ENCODE peak calls at places on chromosomes 2 and 18, in seven cellular contexts. One of them, this sample, is unnamed.

GRCh38 chr2:178828496-178828895 is 21.3 kb upstream of the TTN start:
- DNase-seq in right cardiac atrium: no peak
- DNase-seq in AG04450: no peak
- DNase-seq in effector memory CD4-positive, alpha-beta T cell: no peak
- DNase-seq in SK-N-SH: no peak
- DNase-seq in tibial artery: no peak
- DNase-seq in CD4-positive, CD25-positive, alpha-beta regulatory T cell: no peak
- DNase-seq in this sample: no peak

GRCh38 chr2:42914860-42915259 is 122.5 kb upstream of the HAAO start:
- DNase-seq in right cardiac atrium: no peak
- DNase-seq in AG04450: no peak
- DNase-seq in effector memory CD4-positive, alpha-beta T cell: no peak
- DNase-seq in SK-N-SH: no peak
- DNase-seq in tibial artery: no peak
- DNase-seq in CD4-positive, CD25-positive, alpha-beta regulatory T cell: no peak
- DNase-seq in this sample: no peak

GRCh38 chr2:135600915-135601314 is 69.6 kb downstream of the R3HDM1 start:
- DNase-seq in right cardiac atrium: no peak
- DNase-seq in AG04450: no peak
- DNase-seq in effector memory CD4-positive, alpha-beta T cell: no peak
- DNase-seq in SK-N-SH: no peak
- DNase-seq in tibial artery: no peak
- DNase-seq in CD4-positive, CD25-positive, alpha-beta regulatory T cell: peak
- DNase-seq in this sample: peak

GRCh38 chr2:3041841-3042600 is 335.6 kb downstream of the EIPR1 start:
- DNase-seq in right cardiac atrium: peak
- DNase-seq in AG04450: no peak
- DNase-seq in effector memory CD4-positive, alpha-beta T cell: no peak
- DNase-seq in SK-N-SH: peak
- DNase-seq in tibial artery: no peak
- DNase-seq in CD4-positive, CD25-positive, alpha-beta regulatory T cell: no peak
- DNase-seq in this sample: no peak

GRCh38 chr2:121297217-121297830 is 12.3 kb upstream of the TFCP2L1 start:
- DNase-seq in right cardiac atrium: no peak
- DNase-seq in AG04450: no peak
- DNase-seq in effector memory CD4-positive, alpha-beta T cell: no peak
- DNase-seq in SK-N-SH: peak
- DNase-seq in tibial artery: no peak
- DNase-seq in CD4-positive, CD25-positive, alpha-beta regulatory T cell: no peak
- DNase-seq in this sample: no peak

GRCh38 chr2:216188956-216189355 is 79.8 kb downstream of the XRCC5 start:
- DNase-seq in right cardiac atrium: no peak
- DNase-seq in AG04450: no peak
- DNase-seq in effector memory CD4-positive, alpha-beta T cell: no peak
- DNase-seq in SK-N-SH: no peak
- DNase-seq in tibial artery: no peak
- DNase-seq in CD4-positive, CD25-positive, alpha-beta regulatory T cell: no peak
- DNase-seq in this sample: no peak

GRCh38 chr2:51971136-51971535 is 939.2 kb upstream of the NRXN1 start:
- DNase-seq in right cardiac atrium: no peak
- DNase-seq in AG04450: no peak
- DNase-seq in effector memory CD4-positive, alpha-beta T cell: no peak
- DNase-seq in SK-N-SH: no peak
- DNase-seq in tibial artery: no peak
- DNase-seq in CD4-positive, CD25-positive, alpha-beta regulatory T cell: no peak
- DNase-seq in this sample: no peak

GRCh38 chr2:238927746-238928519 is 80.0 kb downstream of the TWIST2 start:
- DNase-seq in right cardiac atrium: no peak
- DNase-seq in AG04450: no peak
- DNase-seq in effector memory CD4-positive, alpha-beta T cell: no peak
- DNase-seq in SK-N-SH: no peak
- DNase-seq in tibial artery: peak
- DNase-seq in CD4-positive, CD25-positive, alpha-beta regulatory T cell: no peak
- DNase-seq in this sample: no peak

GRCh38 chr18:13379930-13380665 is 161.5 kb downstream of the LDLRAD4 start:
- DNase-seq in right cardiac atrium: no peak
- DNase-seq in AG04450: no peak
- DNase-seq in effector memory CD4-positive, alpha-beta T cell: no peak
- DNase-seq in SK-N-SH: peak
- DNase-seq in tibial artery: no peak
- DNase-seq in CD4-positive, CD25-positive, alpha-beta regulatory T cell: no peak
- DNase-seq in this sample: no peak

GRCh38 chr2:36246320-36246990 is 109.1 kb upstream of the CRIM1 start:
- DNase-seq in right cardiac atrium: no peak
- DNase-seq in AG04450: no peak
- DNase-seq in effector memory CD4-positive, alpha-beta T cell: no peak
- DNase-seq in SK-N-SH: no peak
- DNase-seq in tibial artery: no peak
- DNase-seq in CD4-positive, CD25-positive, alpha-beta regulatory T cell: peak
- DNase-seq in this sample: peak

GRCh38 chr2:55802067-55802466 is 108.4 kb upstream of the PNPT1 start:
- DNase-seq in right cardiac atrium: no peak
- DNase-seq in AG04450: no peak
- DNase-seq in effector memory CD4-positive, alpha-beta T cell: no peak
- DNase-seq in SK-N-SH: no peak
- DNase-seq in tibial artery: no peak
- DNase-seq in CD4-positive, CD25-positive, alpha-beta regulatory T cell: no peak
- DNase-seq in this sample: no peak

GRCh38 chr2:127157651-127158460 is 50.9 kb upstream of the BIN1 start:
- DNase-seq in right cardiac atrium: no peak
- DNase-seq in AG04450: no peak
- DNase-seq in effector memory CD4-positive, alpha-beta T cell: no peak
- DNase-seq in SK-N-SH: peak
- DNase-seq in tibial artery: no peak
- DNase-seq in CD4-positive, CD25-positive, alpha-beta regulatory T cell: no peak
- DNase-seq in this sample: no peak

GRCh38 chr2:236843061-236843460 is 242.6 kb upstream of the COPS8 start:
- DNase-seq in right cardiac atrium: no peak
- DNase-seq in AG04450: no peak
- DNase-seq in effector memory CD4-positive, alpha-beta T cell: no peak
- DNase-seq in SK-N-SH: no peak
- DNase-seq in tibial artery: no peak
- DNase-seq in CD4-positive, CD25-positive, alpha-beta regulatory T cell: no peak
- DNase-seq in this sample: no peak

GRCh38 chr2:229141626-229142025 is 129.5 kb downstream of the PID1 start:
- DNase-seq in right cardiac atrium: no peak
- DNase-seq in AG04450: no peak
- DNase-seq in effector memory CD4-positive, alpha-beta T cell: no peak
- DNase-seq in SK-N-SH: no peak
- DNase-seq in tibial artery: no peak
- DNase-seq in CD4-positive, CD25-positive, alpha-beta regulatory T cell: no peak
- DNase-seq in this sample: no peak

GRCh38 chr2:231483398-231484329 is 19.4 kb upstream of the NCL start:
- DNase-seq in right cardiac atrium: peak
- DNase-seq in AG04450: no peak
- DNase-seq in effector memory CD4-positive, alpha-beta T cell: peak
- DNase-seq in SK-N-SH: peak
- DNase-seq in tibial artery: peak
- DNase-seq in CD4-positive, CD25-positive, alpha-beta regulatory T cell: peak
- DNase-seq in this sample: peak

GRCh38 chr2:148306027-148306426 is 285.1 kb downstream of the MBD5 start:
- DNase-seq in right cardiac atrium: no peak
- DNase-seq in AG04450: no peak
- DNase-seq in effector memory CD4-positive, alpha-beta T cell: no peak
- DNase-seq in SK-N-SH: no peak
- DNase-seq in tibial artery: no peak
- DNase-seq in CD4-positive, CD25-positive, alpha-beta regulatory T cell: no peak
- DNase-seq in this sample: no peak

GRCh38 chr2:106886916-106887758 is 1.2 kb upstream of the ST6GAL2 start:
- DNase-seq in right cardiac atrium: peak
- DNase-seq in AG04450: no peak
- DNase-seq in effector memory CD4-positive, alpha-beta T cell: no peak
- DNase-seq in SK-N-SH: peak
- DNase-seq in tibial artery: peak
- DNase-seq in CD4-positive, CD25-positive, alpha-beta regulatory T cell: no peak
- DNase-seq in this sample: no peak

GRCh38 chr2:133266075-133266925 is 302.0 kb downstream of the NCKAP5 start:
- DNase-seq in right cardiac atrium: no peak
- DNase-seq in AG04450: no peak
- DNase-seq in effector memory CD4-positive, alpha-beta T cell: no peak
- DNase-seq in SK-N-SH: peak
- DNase-seq in tibial artery: no peak
- DNase-seq in CD4-positive, CD25-positive, alpha-beta regulatory T cell: no peak
- DNase-seq in this sample: no peak

GRCh38 chr18:42619771-42620170 is 495.7 kb downstream of the RIT2 start:
- DNase-seq in right cardiac atrium: no peak
- DNase-seq in AG04450: no peak
- DNase-seq in effector memory CD4-positive, alpha-beta T cell: no peak
- DNase-seq in SK-N-SH: no peak
- DNase-seq in tibial artery: no peak
- DNase-seq in CD4-positive, CD25-positive, alpha-beta regulatory T cell: no peak
- DNase-seq in this sample: no peak

GRCh38 chr2:151087377-151087776 is 174.3 kb downstream of the RBM43 start:
- DNase-seq in right cardiac atrium: no peak
- DNase-seq in AG04450: no peak
- DNase-seq in effector memory CD4-positive, alpha-beta T cell: no peak
- DNase-seq in SK-N-SH: no peak
- DNase-seq in tibial artery: no peak
- DNase-seq in CD4-positive, CD25-positive, alpha-beta regulatory T cell: no peak
- DNase-seq in this sample: no peak

GRCh38 chr18:36590621-36591580 is 237.9 kb downstream of the TPGS2 start:
- DNase-seq in right cardiac atrium: no peak
- DNase-seq in AG04450: no peak
- DNase-seq in effector memory CD4-positive, alpha-beta T cell: no peak
- DNase-seq in SK-N-SH: no peak
- DNase-seq in tibial artery: no peak
- DNase-seq in CD4-positive, CD25-positive, alpha-beta regulatory T cell: no peak
- DNase-seq in this sample: no peak

GRCh38 chr2:216017365-216017764 is 4.0 kb upstream of the MREG start:
- DNase-seq in right cardiac atrium: no peak
- DNase-seq in AG04450: no peak
- DNase-seq in effector memory CD4-positive, alpha-beta T cell: no peak
- DNase-seq in SK-N-SH: peak
- DNase-seq in tibial artery: no peak
- DNase-seq in CD4-positive, CD25-positive, alpha-beta regulatory T cell: no peak
- DNase-seq in this sample: no peak

DNA sequence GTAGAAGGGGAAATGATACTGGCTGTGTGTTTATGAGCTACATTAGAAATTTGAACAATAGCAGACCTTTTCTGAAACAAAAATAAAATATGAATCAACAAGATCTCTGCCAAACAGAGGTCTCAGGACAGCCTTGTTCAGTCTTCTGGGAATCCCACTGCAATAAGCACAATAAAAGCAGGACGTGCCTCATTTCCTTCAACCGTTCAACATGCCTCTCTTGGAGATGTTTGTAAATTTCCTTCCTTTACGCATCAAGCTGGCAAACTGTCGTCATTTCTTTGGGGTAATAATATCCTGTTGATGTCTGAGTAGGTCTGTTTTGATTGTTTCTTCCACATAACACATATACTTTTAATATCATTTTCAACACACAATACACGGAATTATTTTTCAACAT is 77.2 kb downstream of the TCF4 start:
- DNase-seq in right cardiac atrium: no peak
- DNase-seq in AG04450: peak
- DNase-seq in effector memory CD4-positive, alpha-beta T cell: no peak
- DNase-seq in SK-N-SH: no peak
- DNase-seq in tibial artery: no peak
- DNase-seq in CD4-positive, CD25-positive, alpha-beta regulatory T cell: no peak
- DNase-seq in this sample: no peak
- H3K27ac ChIP-seq in right cardiac atrium: no peak
- H3K27ac ChIP-seq in AG04450: peak
- H3K27ac ChIP-seq in effector memory CD4-positive, alpha-beta T cell: no peak
- H3K27ac ChIP-seq in SK-N-SH: peak
- H3K27ac ChIP-seq in tibial artery: no peak
- H3K27ac ChIP-seq in CD4-positive, CD25-positive, alpha-beta regulatory T cell: no peak
- H3K27ac ChIP-seq in this sample: no peak

DNA sequence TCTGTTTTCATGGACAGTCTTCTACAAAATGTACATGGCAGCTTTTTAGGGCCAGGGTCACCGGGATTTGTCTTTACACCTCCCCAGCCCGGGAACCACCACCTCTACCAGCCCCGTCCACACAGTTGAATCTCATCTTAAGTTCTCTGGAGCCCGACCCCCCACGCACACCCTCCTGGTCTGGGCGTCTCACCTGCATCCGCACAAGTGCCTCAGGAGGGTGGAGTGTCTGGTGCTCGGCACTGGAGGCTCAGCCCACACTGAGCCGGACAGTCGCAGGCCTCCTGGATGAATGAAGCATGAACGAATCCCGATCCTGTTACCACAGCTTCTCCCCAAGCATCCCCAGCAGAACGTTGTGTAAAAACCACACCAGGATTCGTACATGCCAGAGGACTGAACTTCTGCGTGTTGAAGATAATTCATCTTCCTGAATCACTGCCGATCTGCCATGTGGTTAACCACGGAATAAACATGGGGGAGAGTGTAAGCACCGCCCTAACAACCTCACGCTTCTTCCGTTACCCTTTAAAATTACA is 162.0 kb downstream of the RTP5 start:
- DNase-seq in right cardiac atrium: no peak
- DNase-seq in AG04450: peak
- DNase-seq in effector memory CD4-positive, alpha-beta T cell: peak
- DNase-seq in SK-N-SH: no peak
- DNase-seq in tibial artery: peak
- DNase-seq in CD4-positive, CD25-positive, alpha-beta regulatory T cell: peak
- DNase-seq in this sample: peak
- H3K27ac ChIP-seq in right cardiac atrium: no peak
- H3K27ac ChIP-seq in AG04450: no peak
- H3K27ac ChIP-seq in effector memory CD4-positive, alpha-beta T cell: peak
- H3K27ac ChIP-seq in SK-N-SH: no peak
- H3K27ac ChIP-seq in tibial artery: no peak
- H3K27ac ChIP-seq in CD4-positive, CD25-positive, alpha-beta regulatory T cell: no peak
- H3K27ac ChIP-seq in this sample: peak

GRCh38 chr2:233412405-233412804 is 58.1 kb downstream of the DGKD start:
- DNase-seq in right cardiac atrium: no peak
- DNase-seq in AG04450: no peak
- DNase-seq in effector memory CD4-positive, alpha-beta T cell: no peak
- DNase-seq in SK-N-SH: no peak
- DNase-seq in tibial artery: no peak
- DNase-seq in CD4-positive, CD25-positive, alpha-beta regulatory T cell: no peak
- DNase-seq in this sample: no peak

GRCh38 chr2:233411162-233411561 is 56.9 kb downstream of the DGKD start:
- DNase-seq in right cardiac atrium: no peak
- DNase-seq in AG04450: no peak
- DNase-seq in effector memory CD4-positive, alpha-beta T cell: no peak
- DNase-seq in SK-N-SH: no peak
- DNase-seq in tibial artery: no peak
- DNase-seq in CD4-positive, CD25-positive, alpha-beta regulatory T cell: no peak
- DNase-seq in this sample: no peak

GRCh38 chr2:233409286-233409991 is 55.1 kb downstream of the DGKD start:
- DNase-seq in right cardiac atrium: peak
- DNase-seq in AG04450: no peak
- DNase-seq in effector memory CD4-positive, alpha-beta T cell: peak
- DNase-seq in SK-N-SH: no peak
- DNase-seq in tibial artery: peak
- DNase-seq in CD4-positive, CD25-positive, alpha-beta regulatory T cell: peak
- DNase-seq in this sample: peak

GRCh38 chr2:233408366-233409285 is 54.3 kb downstream of the DGKD start:
- DNase-seq in right cardiac atrium: no peak
- DNase-seq in AG04450: no peak
- DNase-seq in effector memory CD4-positive, alpha-beta T cell: no peak
- DNase-seq in SK-N-SH: no peak
- DNase-seq in tibial artery: peak
- DNase-seq in CD4-positive, CD25-positive, alpha-beta regulatory T cell: no peak
- DNase-seq in this sample: no peak

GRCh38 chr2:233410191-233410760 is 56.0 kb downstream of the DGKD start:
- DNase-seq in right cardiac atrium: no peak
- DNase-seq in AG04450: no peak
- DNase-seq in effector memory CD4-positive, alpha-beta T cell: no peak
- DNase-seq in SK-N-SH: no peak
- DNase-seq in tibial artery: peak
- DNase-seq in CD4-positive, CD25-positive, alpha-beta regulatory T cell: no peak
- DNase-seq in this sample: no peak
- H3K27ac ChIP-seq in right cardiac atrium: peak
- H3K27ac ChIP-seq in AG04450: no peak
- H3K27ac ChIP-seq in effector memory CD4-positive, alpha-beta T cell: peak
- H3K27ac ChIP-seq in SK-N-SH: no peak
- H3K27ac ChIP-seq in tibial artery: peak
- H3K27ac ChIP-seq in CD4-positive, CD25-positive, alpha-beta regulatory T cell: peak
- H3K27ac ChIP-seq in this sample: peak

GRCh38 chr18:23725351-23725750 is 36.1 kb downstream of the LAMA3 start:
- DNase-seq in right cardiac atrium: no peak
- DNase-seq in AG04450: no peak
- DNase-seq in effector memory CD4-positive, alpha-beta T cell: no peak
- DNase-seq in SK-N-SH: no peak
- DNase-seq in tibial artery: no peak
- DNase-seq in CD4-positive, CD25-positive, alpha-beta regulatory T cell: no peak
- DNase-seq in this sample: no peak
- H3K27ac ChIP-seq in right cardiac atrium: no peak
- H3K27ac ChIP-seq in AG04450: no peak
- H3K27ac ChIP-seq in effector memory CD4-positive, alpha-beta T cell: no peak
- H3K27ac ChIP-seq in SK-N-SH: no peak
- H3K27ac ChIP-seq in tibial artery: no peak
- H3K27ac ChIP-seq in CD4-positive, CD25-positive, alpha-beta regulatory T cell: no peak
- H3K27ac ChIP-seq in this sample: no peak